ENCODE peak calls at places on chromosomes 12 and 14, in four cellular contexts. K is stomach, S is fibroblast of lung, O is progenitor cell of endocrine pancreas. V is an unnamed sample.

GRCh38 chr14:94601961-94602391 is 10.2 kb upstream of the SERPINA3 start:
- DNase-seq in O (no peak), S (peak; percentile 96), K (peak; percentile 60), V (no peak)

GRCh38 chr12:1865284-1865866 is 45.0 kb downstream of the LRTM2 start:
- DNase-seq in S (no peak), O (no peak), K (peak; percentile 10), V (no peak)

GRCh38 chr14:85535916-85536834 is 6.2 kb downstream of the FLRT2 start:
- DNase-seq in O (no peak), S (peak; percentile 59), K (no peak), V (no peak)

GRCh38 chr12:14731821-14732220 is 35.4 kb upstream of the GUCY2C start:
- DNase-seq in O (no peak), S (no peak), K (no peak), V (no peak)

GRCh38 chr12:84891106-84891838 is 21.3 kb downstream of the SLC6A15 start:
- DNase-seq in K (no peak), S (no peak), O (no peak), V (no peak)

GRCh38 chr14:73245401-73246325 is 8.4 kb downstream of the PAPLN start:
- DNase-seq in S (peak; percentile 44), K (peak; percentile 62), O (no peak), V (peak; percentile 65)

GRCh38 chr14:94738786-94739185 is 31.1 kb downstream of the GSC start:
- DNase-seq in O (no peak), K (no peak), S (no peak), V (no peak)

GRCh38 chr14:22265319-22266140 is 323.5 kb downstream of the DAD1 start:
- DNase-seq in O (no peak), K (no peak), S (peak; percentile 29), V (no peak)

GRCh38 chr12:92619730-92620684 is 82.8 kb upstream of the PLEKHG7 start:
- DNase-seq in S (peak; percentile 41), K (no peak), O (no peak), V (no peak)

GRCh38 chr12:128783129-128783574 is 40.6 kb downstream of the SLC15A4 start:
- DNase-seq in O (no peak), K (no peak), S (peak; percentile 42), V (no peak)

GRCh38 chr14:50260511-50260910 is 29.1 kb upstream of the SOS2 start:
- DNase-seq in O (no peak), K (no peak), S (peak; percentile 30), V (no peak)

GRCh38 chr12:127485528-127485927 is 781.4 kb upstream of the TMEM132C start:
- DNase-seq in K (peak; percentile 58), O (no peak), S (peak; percentile 91), V (no peak)

GRCh38 chr12:108804361-108804949 is 52.9 kb downstream of the SSH1 start:
- DNase-seq in O (no peak), S (peak; percentile 93), K (no peak), V (no peak)

GRCh38 chr14:104316121-104316722 is 177.8 kb downstream of the KIF26A start:
- DNase-seq in K (peak; percentile 17), S (no peak), O (no peak), V (peak; percentile 10)

GRCh38 chr14:92198804-92199203 is 77.0 kb downstream of the CPSF2 start:
- DNase-seq in S (no peak), O (no peak), K (no peak), V (no peak)

GRCh38 chr14:76647699-76648298 is 113.5 kb upstream of the VASH1 start:
- DNase-seq in K (no peak), S (peak; percentile 40), O (peak; percentile 12), V (no peak)

GRCh38 chr14:91286530-91286937 is 42.0 kb upstream of the GPR68 start:
- DNase-seq in O (peak; percentile 58), S (peak; percentile 43), K (peak; percentile 82), V (peak; percentile 64)

GRCh38 chr14:29842228-29842627 is 85.4 kb downstream of the PRKD1 start:
- DNase-seq in S (no peak), O (no peak), K (no peak), V (no peak)

GRCh38 chr14:74663884-74664283 is 49.0 kb downstream of the AREL1 start:
- DNase-seq in S (no peak), K (no peak), O (no peak), V (no peak)

GRCh38 chr12:30925607-30926242 is 823 bp upstream of the TSPAN11 start:
- DNase-seq in S (no peak), K (no peak), O (no peak), V (no peak)

GRCh38 chr14:67943947-67944346 is 124.4 kb downstream of the RAD51B start:
- DNase-seq in O (peak; percentile 51), S (peak; percentile 86), K (peak; percentile 68), V (no peak)

GRCh38 chr12:104187446-104188155 is 28.0 kb upstream of the TXNRD1 start:
- DNase-seq in S (no peak), O (no peak), K (no peak), V (no peak)

GRCh38 chr14:54322668-54323380 is 74.0 kb upstream of the CDKN3 start:
- DNase-seq in O (no peak), K (no peak), S (no peak), V (no peak)

GRCh38 chr12:80925237-80925636 is 12.5 kb downstream of the LIN7A start:
- DNase-seq in S (no peak), O (no peak), K (no peak), V (no peak)

GRCh38 chr12:1531654-1532366 is 62.6 kb downstream of the FBXL14 start:
- DNase-seq in S (no peak), O (no peak), K (no peak), V (no peak)

GRCh38 chr14:57526942-57527341 is 33.3 kb upstream of the CCDC198 start:
- DNase-seq in K (no peak), S (no peak), O (no peak), V (no peak)

GRCh38 chr12:52903285-52903854 is 1.5 kb downstream of the KRT8 start:
- DNase-seq in K (peak; percentile 76), O (peak; percentile 83), S (peak; percentile 84), V (no peak)

GRCh38 chr14:62694075-62694474 is 351.2 kb downstream of the KCNH5 start:
- DNase-seq in O (no peak), K (no peak), S (peak; percentile 99), V (no peak)

GRCh38 chr12:28292699-28293098 is 102.4 kb downstream of the CCDC91 start:
- DNase-seq in O (no peak), S (no peak), K (no peak), V (no peak)

GRCh38 chr12:50017047-50017446 is 8.2 kb downstream of the RACGAP1 start:
- DNase-seq in O (no peak), K (peak; percentile 51), S (peak; percentile 81), V (no peak)

GRCh38 chr12:47577213-47577612 is 128.6 kb downstream of the RPAP3 start:
- DNase-seq in S (no peak), O (no peak), K (no peak), V (no peak)

GRCh38 chr14:87522575-87522974 is 470.4 kb downstream of the GALC start:
- DNase-seq in O (no peak), S (no peak), K (no peak), V (no peak)

GRCh38 chr12:2396448-2396871 is 343.7 kb downstream of the CACNA1C start:
- DNase-seq in S (peak; percentile 82), K (no peak), O (no peak), V (no peak)

GRCh38 chr14:74573421-74574091 is 38.5 kb downstream of the LTBP2 start:
- DNase-seq in K (no peak), O (no peak), S (peak; percentile 85), V (no peak)

DNA sequence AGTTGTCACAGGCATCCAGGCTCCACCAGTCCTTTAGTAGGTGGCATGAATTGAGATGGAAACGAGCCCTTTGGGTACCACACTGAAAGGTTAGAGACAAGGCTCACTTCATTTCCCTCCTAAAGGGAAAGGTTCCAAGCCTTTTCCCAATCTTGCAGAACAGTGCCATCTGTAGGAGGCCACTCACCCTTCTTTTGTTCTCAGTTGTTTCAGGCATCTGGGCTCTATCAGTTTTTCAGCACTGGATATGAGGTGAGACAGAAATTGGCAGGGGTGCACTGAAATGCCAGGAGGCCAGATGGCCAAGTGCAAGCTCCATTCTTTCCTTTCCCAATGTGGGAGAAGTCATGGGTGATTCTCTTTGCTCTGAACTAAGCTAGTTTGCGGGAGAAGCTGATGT is 15.2 kb downstream of the FBXO33 start:
- DNase-seq in S (peak; percentile 27), O (no peak), K (no peak), V (no peak)
- TF ChIP-seq CTCF in S (no peak), O (peak; percentile 11), K (no peak), V (no peak)

GRCh38 chr14:79357307-79357706 is 854.0 kb downstream of the DIO2 start:
- DNase-seq in S (no peak), K (no peak), O (no peak), V (no peak)

GRCh38 chr14:79354336-79354735 is 857.0 kb downstream of the DIO2 start:
- DNase-seq in S (no peak), K (no peak), O (no peak), V (no peak)

GRCh38 chr14:79352026-79352425 is 859.3 kb downstream of the DIO2 start:
- DNase-seq in S (no peak), K (no peak), O (no peak), V (no peak)

DNA sequence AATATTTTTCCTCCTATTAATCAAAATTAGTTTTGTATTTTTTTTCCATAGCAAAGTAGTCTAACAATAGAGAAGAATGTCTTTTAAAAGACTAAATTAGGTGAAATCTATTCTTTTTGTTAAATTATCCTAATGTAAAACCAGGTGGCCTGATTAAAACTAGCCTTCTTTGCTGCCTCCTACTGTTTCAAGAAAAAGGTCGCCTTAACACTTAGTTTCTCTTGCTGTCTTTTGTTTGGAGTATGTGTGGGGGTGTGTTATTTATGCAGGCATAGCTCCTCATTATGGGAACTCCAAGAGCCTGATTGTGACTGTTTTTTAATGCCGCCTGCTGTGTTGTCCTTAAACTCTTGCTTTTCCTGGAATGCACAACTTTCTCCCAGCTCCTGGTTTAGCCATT is 855.3 kb downstream of the DIO2 start:
- DNase-seq in S (peak; percentile 22), K (no peak), O (no peak), V (no peak)
- TF ChIP-seq CTCF in S (peak; percentile 15), K (no peak), O (no peak), V (no peak)

GRCh38 chr14:23321572-23322547 is 603 bp downstream of the PABPN1 start:
- DNase-seq in K (peak; percentile 52), O (peak; percentile 34), S (peak; percentile 59), V (no peak)
- TF ChIP-seq CTCF in K (no peak), O (no peak), S (no peak), V (no peak)

GRCh38 chr12:18864900-18865561 is 127.1 kb downstream of the CAPZA3 start:
- DNase-seq in K (no peak), O (no peak), S (peak; percentile 71), V (no peak)

GRCh38 chr12:18863769-18864500 is 126.0 kb downstream of the CAPZA3 start:
- DNase-seq in O (no peak), K (no peak), S (no peak), V (no peak)

GRCh38 chr12:18859400-18859799 is 121.5 kb downstream of the CAPZA3 start:
- DNase-seq in K (no peak), S (no peak), O (no peak), V (no peak)

GRCh38 chr12:18857656-18858055 is 119.7 kb downstream of the CAPZA3 start:
- DNase-seq in K (no peak), S (no peak), O (no peak), V (no peak)

DNA sequence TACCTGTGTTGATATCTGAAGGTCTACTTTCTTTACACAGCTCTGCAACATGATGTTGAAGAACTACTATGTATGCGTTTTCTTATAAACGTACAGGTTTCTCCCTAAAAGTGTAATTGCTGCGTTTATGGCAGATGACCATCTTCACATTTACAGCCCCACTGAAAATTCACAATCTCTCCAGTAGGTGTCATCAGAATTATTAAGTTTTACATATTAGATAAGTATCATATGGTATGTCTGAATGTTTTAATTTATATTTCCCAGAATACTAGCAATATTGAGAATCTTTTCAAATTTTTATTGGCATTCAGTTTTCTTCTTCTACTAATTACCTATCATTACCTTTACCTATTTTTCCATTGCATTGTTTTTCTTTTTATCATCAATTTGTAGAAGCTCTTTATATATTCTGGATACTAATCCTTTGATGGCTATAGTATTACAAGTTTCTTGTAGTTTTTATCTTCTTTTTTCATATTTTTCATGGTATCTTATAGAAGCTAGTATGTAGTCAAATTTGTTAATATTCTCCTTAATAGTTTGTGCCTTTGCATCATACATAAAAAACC is 123.5 kb downstream of the CAPZA3 start:
- DNase-seq in K (no peak), O (no peak), S (peak; percentile 17), V (no peak)
- TF ChIP-seq CTCF in K (peak; percentile 16), O (peak; percentile 50), S (peak; percentile 24), V (no peak)